ENCODE peak calls at places on chromosomes 6 and 20, in eight cellular contexts. Z is lower lobe of right lung, P is left lung, Y is BE2C, G is heart left ventricle, I is tibial nerve, W is endothelial cell, S is heart right ventricle. D is an unnamed sample.

GRCh38 chr6:33277663-33278391 is 904 bp downstream of the B3GALT4 start:
- DNase-seq in Z (no peak), P (no peak), Y (no peak), G (no peak), I (no peak), W (peak), S (no peak), D (no peak)

GRCh38 chr6:100593522-100593921 is 128.8 kb upstream of the SIM1 start:
- DNase-seq in Z (no peak), P (no peak), Y (no peak), G (no peak), I (no peak), W (no peak), S (no peak), D (no peak)

GRCh38 chr6:127200114-127200513 is 66.5 kb upstream of the RNF146 start:
- DNase-seq in Z (no peak), P (peak), Y (no peak), G (no peak), I (no peak), W (no peak), S (no peak), D (no peak)

GRCh38 chr20:31705191-31705590 is 17.5 kb downstream of the BCL2L1 start:
- DNase-seq in Z (no peak), P (no peak), Y (no peak), G (no peak), I (no peak), W (no peak), S (no peak), D (no peak)

GRCh38 chr6:46876126-46876525 is 45.6 kb downstream of the ADGRF5 start:
- DNase-seq in Z (peak), P (no peak), Y (no peak), G (peak), I (no peak), W (peak), S (no peak), D (peak)

GRCh38 chr6:162151050-162151658 is 576.4 kb downstream of the PRKN start:
- DNase-seq in Z (no peak), P (no peak), Y (no peak), G (no peak), I (no peak), W (no peak), S (no peak), D (peak)

GRCh38 chr6:624979-625378 is 31.9 kb downstream of the HUS1B start:
- DNase-seq in Z (no peak), P (no peak), Y (no peak), G (no peak), I (no peak), W (no peak), S (no peak), D (peak)

GRCh38 chr6:166584813-166585429 is 1.6 kb downstream of the RAMACL start:
- DNase-seq in Z (no peak), P (no peak), Y (no peak), G (no peak), I (no peak), W (no peak), S (no peak), D (no peak)

GRCh38 chr6:139161817-139162284 is 27.0 kb downstream of the HECA start:
- DNase-seq in Z (no peak), P (no peak), Y (no peak), G (no peak), I (no peak), W (no peak), S (no peak), D (no peak)

GRCh38 chr20:40019510-40019909 is 669.5 kb downstream of the MAFB start:
- DNase-seq in Z (no peak), P (no peak), Y (no peak), G (no peak), I (no peak), W (no peak), S (no peak), D (no peak)

GRCh38 chr6:44701038-44701636 is 313.6 kb downstream of the CDC5L start:
- DNase-seq in Z (no peak), P (no peak), Y (no peak), G (no peak), I (no peak), W (no peak), S (no peak), D (no peak)

GRCh38 chr20:15440249-15440820 is 1102.9 kb upstream of the FLRT3 start:
- DNase-seq in Z (no peak), P (no peak), Y (no peak), G (no peak), I (no peak), W (no peak), S (no peak), D (no peak)

GRCh38 chr20:56043227-56043626 is 37.9 kb upstream of the CBLN4 start:
- DNase-seq in Z (no peak), P (no peak), Y (no peak), G (no peak), I (no peak), W (no peak), S (no peak), D (no peak)

GRCh38 chr6:99905209-99906106 is 88.6 kb downstream of the MCHR2 start:
- DNase-seq in Z (no peak), P (no peak), Y (peak), G (no peak), I (no peak), W (peak), S (no peak), D (peak)

GRCh38 chr20:2696646-2697045 is 4.1 kb downstream of the EBF4 start:
- DNase-seq in Z (no peak), P (no peak), Y (no peak), G (no peak), I (no peak), W (no peak), S (no peak), D (no peak)

GRCh38 chr20:38222923-38223742 is 37.4 kb downstream of the KIAA1755 start:
- DNase-seq in Z (no peak), P (no peak), Y (no peak), G (peak), I (no peak), W (no peak), S (no peak), D (no peak)
- TF ChIP-seq CTCF in Z (peak), P (peak), Y (no peak), G (peak), I (no peak), W (no peak), S (peak), D (no peak)

DNA sequence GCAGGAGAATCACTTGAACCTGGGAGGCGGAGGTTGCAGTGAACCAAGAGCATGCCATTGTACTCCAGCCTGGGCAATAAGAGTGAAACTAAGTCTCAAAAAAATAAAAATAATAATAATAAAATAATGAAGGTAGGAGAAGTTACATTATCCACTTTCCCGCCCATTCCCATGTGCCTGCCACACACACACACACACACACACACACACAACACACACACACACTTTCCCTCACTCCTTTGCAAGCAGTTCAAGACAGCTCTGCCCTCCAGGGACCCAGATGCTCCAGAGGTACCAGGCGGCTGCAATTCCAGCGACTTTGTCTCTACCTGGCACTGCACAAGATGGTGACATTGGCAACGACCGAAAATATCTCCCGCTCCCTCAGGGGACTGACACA is 224.8 kb upstream of the JARID2 start:
- DNase-seq in Z (no peak), P (no peak), Y (no peak), G (no peak), I (no peak), W (no peak), S (no peak), D (no peak)
- TF ChIP-seq CTCF in Z (no peak), P (no peak), Y (no peak), G (no peak), I (no peak), W (no peak), S (no peak), D (no peak)

DNA sequence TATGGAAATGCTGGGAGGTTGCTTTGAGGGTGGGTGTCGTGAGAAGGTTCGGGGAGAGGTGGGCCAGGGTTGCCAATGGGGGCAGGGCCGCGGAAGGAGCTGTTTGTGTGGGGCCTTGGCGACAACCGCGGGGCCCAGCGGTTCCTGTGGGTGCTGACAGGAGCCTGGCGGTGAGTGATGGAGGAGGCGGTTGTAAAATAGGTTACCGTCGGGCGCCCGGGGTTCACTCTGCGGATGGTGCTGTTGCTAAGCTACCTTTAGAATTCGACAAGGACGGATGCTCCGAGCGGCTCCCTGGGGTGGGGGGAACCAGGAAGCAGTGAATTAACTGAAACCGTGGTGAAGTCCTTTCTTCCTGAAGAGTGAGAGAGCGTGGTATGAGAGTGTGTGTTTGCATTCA is 61.8 kb downstream of the CDH22 start:
- DNase-seq in Z (no peak), P (no peak), Y (no peak), G (no peak), I (no peak), W (no peak), S (no peak), D (no peak)
- TF ChIP-seq CTCF in Z (no peak), P (no peak), Y (no peak), G (no peak), I (no peak), W (no peak), S (no peak), D (no peak)

GRCh38 chr20:5214826-5215225 is 88.0 kb downstream of the CDS2 start:
- DNase-seq in Z (no peak), P (no peak), Y (no peak), G (no peak), I (no peak), W (no peak), S (no peak), D (no peak)
- TF ChIP-seq CTCF in Z (no peak), P (no peak), Y (no peak), G (no peak), I (no peak), W (no peak), S (no peak), D (no peak)

GRCh38 chr6:156911581-156911980 is 134.4 kb downstream of the ARID1B start:
- DNase-seq in Z (no peak), P (no peak), Y (no peak), G (no peak), I (no peak), W (no peak), S (no peak), D (no peak)
- TF ChIP-seq CTCF in Z (no peak), P (no peak), Y (no peak), G (no peak), I (no peak), W (no peak), S (no peak), D (no peak)

GRCh38 chr20:6185268-6185667 is 62.4 kb upstream of the FERMT1 start:
- DNase-seq in Z (no peak), P (no peak), Y (no peak), G (no peak), I (no peak), W (no peak), S (no peak), D (no peak)

GRCh38 chr20:6180531-6180930 is 57.7 kb upstream of the FERMT1 start:
- DNase-seq in Z (no peak), P (no peak), Y (no peak), G (no peak), I (no peak), W (no peak), S (no peak), D (no peak)

GRCh38 chr20:6178537-6178936 is 55.7 kb upstream of the FERMT1 start:
- DNase-seq in Z (no peak), P (no peak), Y (no peak), G (no peak), I (peak), W (peak), S (no peak), D (peak)

DNA sequence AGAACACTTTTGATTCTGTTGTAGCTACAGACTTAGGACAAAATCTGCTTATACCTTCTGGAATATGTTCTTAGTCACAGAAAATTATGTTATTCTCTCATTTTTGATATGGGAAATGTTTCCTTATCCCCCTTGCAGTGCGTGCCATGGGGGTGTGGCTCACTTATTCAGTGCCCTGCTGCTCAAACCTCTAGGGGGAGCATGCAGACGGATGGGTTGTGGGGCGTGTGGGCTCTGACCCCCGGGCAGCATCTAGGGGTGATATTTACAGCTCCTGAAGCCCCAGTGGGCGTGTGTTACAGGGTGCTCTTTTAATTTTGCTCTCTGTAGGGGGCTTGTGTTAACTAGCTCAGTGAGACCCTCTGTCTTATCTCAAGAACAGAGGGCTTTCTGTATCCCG is 61.3 kb upstream of the FERMT1 start:
- DNase-seq in Z (no peak), P (peak), Y (no peak), G (no peak), I (no peak), W (no peak), S (no peak), D (no peak)
- TF ChIP-seq CTCF in Z (no peak), P (no peak), Y (peak), G (no peak), I (no peak), W (no peak), S (no peak), D (no peak)